ENCODE peak calls at places on chromosomes 7 and 10, in four cellular contexts. G is heart left ventricle, F is HCT116, J is A549. Z is an unnamed sample.

GRCh38 chr10:102241037-102241443 is 272 bp downstream of the PITX3 start:
- DNase-seq in J (no peak), F (no peak), G (no peak), Z (no peak)

GRCh38 chr10:131205556-131205955 is 106.0 kb downstream of the TCERG1L start:
- DNase-seq in G (no peak), J (no peak), F (no peak), Z (no peak)

GRCh38 chr10:103888113-103888841 is 29.7 kb downstream of the STN1 start:
- DNase-seq in J (peak), F (peak), G (peak), Z (peak)

GRCh38 chr10:48527691-48528212 is 77.1 kb downstream of the ARHGAP22 start:
- DNase-seq in F (no peak), G (no peak), J (no peak), Z (no peak)

GRCh38 chr10:58894929-58895328 is 281.5 kb upstream of the PHYHIPL start:
- DNase-seq in F (no peak), G (peak), J (no peak), Z (no peak)

GRCh38 chr10:13499150-13499549 is 29.7 kb downstream of the BEND7 start:
- DNase-seq in G (no peak), F (no peak), J (no peak), Z (no peak)

GRCh38 chr10:118754132-118754555 is 626 bp downstream of the CACUL1 start:
- DNase-seq in G (peak), J (peak), F (no peak), Z (peak)

GRCh38 chr10:97766106-97766810 is 5.5 kb downstream of the SFRP5 start:
- DNase-seq in G (no peak), F (no peak), J (no peak), Z (no peak)

GRCh38 chr10:80409121-80409520 is 770 bp downstream of the PRXL2A start:
- DNase-seq in G (no peak), F (no peak), J (peak), Z (no peak)

GRCh38 chr10:99536400-99537254 is 3.9 kb downstream of the NKX2-3 start:
- DNase-seq in J (no peak), G (no peak), F (no peak), Z (peak)

GRCh38 chr7:538764-539685 is 19.4 kb upstream of the PDGFA start:
- DNase-seq in G (no peak), J (no peak), F (no peak), Z (no peak)

GRCh38 chr10:114402233-114402632 is 2.1 kb downstream of the AFAP1L2 start:
- DNase-seq in F (no peak), G (no peak), J (no peak), Z (no peak)

GRCh38 chr10:114404171-114405010 is at the start of gene AFAP1L2:
- DNase-seq in G (no peak), J (peak), F (no peak), Z (no peak)

GRCh38 chr10:114405011-114405350 is 679 bp upstream of the AFAP1L2 start:
- DNase-seq in J (peak), F (no peak), G (no peak), Z (no peak)

GRCh38 chr10:114402871-114403544 is 1.3 kb downstream of the AFAP1L2 start:
- DNase-seq in F (no peak), J (no peak), G (no peak), Z (no peak)

GRCh38 chr10:114403545-114404161 is 649 bp downstream of the AFAP1L2 start:
- DNase-seq in F (no peak), J (peak), G (no peak), Z (no peak)
- TF ChIP-seq POLR2A in F (no peak), J (no peak), G (no peak), Z (no peak)

GRCh38 chr10:91634246-91634645 is 1.4 kb upstream of the PPP1R3C start:
- DNase-seq in G (no peak), F (no peak), J (no peak), Z (no peak)

GRCh38 chr10:91630592-91630991 is 2.3 kb downstream of the PPP1R3C start:
- DNase-seq in F (no peak), G (no peak), J (no peak), Z (no peak)

GRCh38 chr10:91635401-91636400 is 2.8 kb upstream of the PPP1R3C start:
- DNase-seq in G (peak), J (peak), F (peak), Z (peak)

GRCh38 chr10:91634898-91635297 is 2.0 kb upstream of the PPP1R3C start:
- DNase-seq in J (no peak), G (no peak), F (no peak), Z (no peak)

DNA sequence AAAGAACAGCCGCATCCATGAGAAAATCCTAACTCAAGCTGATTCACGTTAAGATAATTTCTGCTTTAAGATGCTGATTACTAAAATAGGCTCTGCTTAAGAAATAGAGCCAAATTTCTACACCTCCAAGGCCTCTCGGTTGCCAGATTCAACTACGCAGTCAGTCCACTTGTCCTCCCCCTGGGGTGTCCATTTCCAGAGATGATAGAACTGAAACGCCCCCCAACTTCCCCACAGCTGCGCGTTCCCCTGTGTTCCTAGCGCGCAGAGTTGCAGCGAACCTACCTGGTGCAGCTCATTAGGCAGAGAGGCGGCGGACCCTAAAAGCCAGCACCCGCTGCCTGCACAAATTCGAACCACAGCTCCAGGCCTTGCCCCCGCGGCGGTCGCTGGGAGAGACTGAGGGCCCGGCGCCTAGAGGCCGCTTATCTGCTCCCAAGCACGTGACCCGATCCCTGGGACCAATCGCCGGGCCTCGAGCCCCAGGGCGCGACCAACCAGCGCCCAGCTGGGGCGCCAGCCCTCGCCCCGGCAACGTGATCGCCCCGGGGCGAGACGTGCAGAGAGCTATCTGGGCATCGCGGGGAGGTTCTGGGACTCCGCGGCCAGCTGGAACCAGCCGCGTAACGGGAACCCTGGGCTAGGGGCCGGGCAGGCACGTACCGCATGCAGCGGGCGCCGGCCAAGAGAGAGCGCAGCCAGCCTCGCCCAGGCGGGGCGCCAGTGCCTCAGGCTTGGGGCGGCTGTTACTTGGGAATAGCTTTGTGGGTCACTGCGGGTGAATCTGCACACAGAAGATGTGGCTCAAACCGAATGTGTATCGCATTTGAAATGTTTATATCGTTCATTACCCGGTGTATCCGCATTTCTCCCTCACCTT is at the start of gene PPP1R3C:
- DNase-seq in F (no peak), G (peak), J (peak), Z (peak)
- TF ChIP-seq POLR2A in F (no peak), G (peak), J (peak), Z (no peak)

GRCh38 chr7:8084772-8085171 is 116.2 kb downstream of the GLCCI1 start:
- DNase-seq in G (no peak), J (no peak), F (no peak), Z (no peak)
- TF ChIP-seq POLR2A in G (no peak), J (no peak), F (no peak), Z (no peak)

DNA sequence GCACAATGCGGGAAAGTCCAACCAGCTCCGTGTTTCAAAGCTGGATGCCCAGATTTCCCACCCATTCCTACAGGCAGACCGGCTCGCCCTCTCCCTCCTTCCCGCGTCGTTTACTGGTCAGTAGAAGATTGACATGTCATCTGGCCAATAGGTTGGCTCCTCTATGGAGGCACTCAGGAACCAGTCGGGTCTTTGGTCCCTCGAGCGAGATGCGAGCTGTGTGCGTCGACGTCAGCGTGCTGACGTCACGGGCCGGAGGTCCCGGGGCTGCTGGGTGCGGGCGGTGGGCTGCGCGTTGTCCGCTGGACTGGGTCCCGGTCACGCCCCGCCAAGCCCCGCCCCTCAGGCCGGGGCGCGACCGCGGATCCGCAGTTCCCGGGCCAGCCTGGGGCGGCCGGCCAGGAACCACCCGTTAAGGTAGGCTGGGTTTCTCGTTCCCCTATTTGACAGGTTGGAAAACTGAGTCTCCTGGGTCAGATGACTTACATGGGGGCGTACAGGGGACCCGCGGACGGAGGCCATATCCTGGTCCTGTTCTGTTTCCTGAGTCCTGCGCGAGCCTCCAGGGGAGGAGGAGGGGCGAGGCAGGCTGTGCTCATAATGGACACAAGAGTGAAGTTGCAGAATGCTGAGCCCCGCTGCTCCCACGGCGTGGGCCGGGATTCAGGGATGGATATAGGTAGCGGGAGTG is at the start of gene STARD3NL:
- DNase-seq in G (peak), F (peak), J (peak), Z (peak)
- TF ChIP-seq POLR2A in G (peak), F (peak), J (peak), Z (peak)

GRCh38 chr7:108293190-108293612 is 163.0 kb downstream of the NRCAM start:
- DNase-seq in G (no peak), J (no peak), F (no peak), Z (no peak)
- TF ChIP-seq POLR2A in G (no peak), J (no peak), F (no peak), Z (no peak)

Z was measured in erythroblast.